ENCODE peak calls at places on chromosomes 5 and 9, in eight cellular contexts. One of them, this sample, is unnamed.

GRCh38 chr5:74035521-74035937 is 409.5 kb downstream of the ARHGEF28 start:
- DNase-seq in fibroblast of lung: peak
- DNase-seq in HFF-Myc: peak
- DNase-seq in cardiac muscle cell: peak
- DNase-seq in neural crest cell: no peak
- DNase-seq in nephron progenitor cell: peak
- DNase-seq in B cell: no peak
- DNase-seq in astrocyte: peak
- DNase-seq in this sample: peak

GRCh38 chr9:5336683-5337082 is 3.0 kb downstream of the RLN1 start:
- DNase-seq in fibroblast of lung: no peak
- DNase-seq in HFF-Myc: no peak
- DNase-seq in cardiac muscle cell: no peak
- DNase-seq in neural crest cell: no peak
- DNase-seq in nephron progenitor cell: no peak
- DNase-seq in B cell: peak
- DNase-seq in astrocyte: no peak
- DNase-seq in this sample: no peak

GRCh38 chr5:52007230-52007858 is 624.1 kb downstream of the ISL1 start:
- DNase-seq in fibroblast of lung: peak
- DNase-seq in HFF-Myc: peak
- DNase-seq in cardiac muscle cell: peak
- DNase-seq in neural crest cell: no peak
- DNase-seq in nephron progenitor cell: peak
- DNase-seq in B cell: no peak
- DNase-seq in astrocyte: peak
- DNase-seq in this sample: peak

GRCh38 chr9:37496020-37496419 is 10.3 kb downstream of the POLR1E start:
- DNase-seq in fibroblast of lung: no peak
- DNase-seq in HFF-Myc: no peak
- DNase-seq in cardiac muscle cell: no peak
- DNase-seq in neural crest cell: no peak
- DNase-seq in nephron progenitor cell: no peak
- DNase-seq in B cell: no peak
- DNase-seq in astrocyte: no peak
- DNase-seq in this sample: no peak

GRCh38 chr5:3209918-3210317 is 385.7 kb upstream of the IRX1 start:
- DNase-seq in fibroblast of lung: no peak
- DNase-seq in HFF-Myc: no peak
- DNase-seq in cardiac muscle cell: no peak
- DNase-seq in neural crest cell: no peak
- DNase-seq in nephron progenitor cell: no peak
- DNase-seq in B cell: no peak
- DNase-seq in astrocyte: no peak
- DNase-seq in this sample: no peak

GRCh38 chr5:61293051-61293450 is 39.0 kb upstream of the ZSWIM6 start:
- DNase-seq in fibroblast of lung: no peak
- DNase-seq in HFF-Myc: no peak
- DNase-seq in cardiac muscle cell: no peak
- DNase-seq in neural crest cell: no peak
- DNase-seq in nephron progenitor cell: no peak
- DNase-seq in B cell: no peak
- DNase-seq in astrocyte: no peak
- DNase-seq in this sample: peak

GRCh38 chr5:6043491-6044310 is 334.6 kb downstream of the MED10 start:
- DNase-seq in fibroblast of lung: no peak
- DNase-seq in HFF-Myc: no peak
- DNase-seq in cardiac muscle cell: no peak
- DNase-seq in neural crest cell: no peak
- DNase-seq in nephron progenitor cell: no peak
- DNase-seq in B cell: no peak
- DNase-seq in astrocyte: no peak
- DNase-seq in this sample: no peak

GRCh38 chr9:120416816-120417427 is 163.0 kb downstream of the CDK5RAP2 start:
- DNase-seq in fibroblast of lung: no peak
- DNase-seq in HFF-Myc: no peak
- DNase-seq in cardiac muscle cell: no peak
- DNase-seq in neural crest cell: no peak
- DNase-seq in nephron progenitor cell: no peak
- DNase-seq in B cell: no peak
- DNase-seq in astrocyte: no peak
- DNase-seq in this sample: no peak

GRCh38 chr5:122835681-122836080 is 9.7 kb upstream of the SNX24 start:
- DNase-seq in fibroblast of lung: no peak
- DNase-seq in HFF-Myc: no peak
- DNase-seq in cardiac muscle cell: no peak
- DNase-seq in neural crest cell: no peak
- DNase-seq in nephron progenitor cell: no peak
- DNase-seq in B cell: no peak
- DNase-seq in astrocyte: no peak
- DNase-seq in this sample: no peak

GRCh38 chr5:173451031-173451430 is 122.8 kb upstream of the STC2 start:
- DNase-seq in fibroblast of lung: no peak
- DNase-seq in HFF-Myc: no peak
- DNase-seq in cardiac muscle cell: peak
- DNase-seq in neural crest cell: no peak
- DNase-seq in nephron progenitor cell: peak
- DNase-seq in B cell: no peak
- DNase-seq in astrocyte: no peak
- DNase-seq in this sample: peak
- TF ChIP-seq CTCF in fibroblast of lung: peak
- TF ChIP-seq CTCF in HFF-Myc: peak
- TF ChIP-seq CTCF in cardiac muscle cell: peak
- TF ChIP-seq CTCF in neural crest cell: peak
- TF ChIP-seq CTCF in nephron progenitor cell: peak
- TF ChIP-seq CTCF in B cell: peak
- TF ChIP-seq CTCF in astrocyte: peak
- TF ChIP-seq CTCF in this sample: peak

GRCh38 chr9:94611638-94612068 is 18.0 kb upstream of the FBP2 start:
- DNase-seq in fibroblast of lung: no peak
- DNase-seq in HFF-Myc: no peak
- DNase-seq in cardiac muscle cell: no peak
- DNase-seq in neural crest cell: no peak
- DNase-seq in nephron progenitor cell: no peak
- DNase-seq in B cell: no peak
- DNase-seq in astrocyte: no peak
- DNase-seq in this sample: no peak

GRCh38 chr9:94612071-94612470 is 18.4 kb upstream of the FBP2 start:
- DNase-seq in fibroblast of lung: no peak
- DNase-seq in HFF-Myc: no peak
- DNase-seq in cardiac muscle cell: no peak
- DNase-seq in neural crest cell: no peak
- DNase-seq in nephron progenitor cell: no peak
- DNase-seq in B cell: no peak
- DNase-seq in astrocyte: no peak
- DNase-seq in this sample: no peak

GRCh38 chr9:94610181-94610591 is 16.6 kb upstream of the FBP2 start:
- DNase-seq in fibroblast of lung: no peak
- DNase-seq in HFF-Myc: no peak
- DNase-seq in cardiac muscle cell: peak
- DNase-seq in neural crest cell: no peak
- DNase-seq in nephron progenitor cell: no peak
- DNase-seq in B cell: no peak
- DNase-seq in astrocyte: no peak
- DNase-seq in this sample: no peak

GRCh38 chr9:94607340-94607695 is 13.7 kb upstream of the FBP2 start:
- DNase-seq in fibroblast of lung: no peak
- DNase-seq in HFF-Myc: no peak
- DNase-seq in cardiac muscle cell: no peak
- DNase-seq in neural crest cell: no peak
- DNase-seq in nephron progenitor cell: no peak
- DNase-seq in B cell: no peak
- DNase-seq in astrocyte: no peak
- DNase-seq in this sample: no peak

GRCh38 chr9:94613003-94613402 is 19.4 kb upstream of the FBP2 start:
- DNase-seq in fibroblast of lung: no peak
- DNase-seq in HFF-Myc: no peak
- DNase-seq in cardiac muscle cell: no peak
- DNase-seq in neural crest cell: no peak
- DNase-seq in nephron progenitor cell: no peak
- DNase-seq in B cell: no peak
- DNase-seq in astrocyte: no peak
- DNase-seq in this sample: no peak
- TF ChIP-seq CTCF in fibroblast of lung: no peak
- TF ChIP-seq CTCF in HFF-Myc: peak
- TF ChIP-seq CTCF in cardiac muscle cell: peak
- TF ChIP-seq CTCF in neural crest cell: no peak
- TF ChIP-seq CTCF in nephron progenitor cell: no peak
- TF ChIP-seq CTCF in B cell: no peak
- TF ChIP-seq CTCF in astrocyte: no peak
- TF ChIP-seq CTCF in this sample: no peak

DNA sequence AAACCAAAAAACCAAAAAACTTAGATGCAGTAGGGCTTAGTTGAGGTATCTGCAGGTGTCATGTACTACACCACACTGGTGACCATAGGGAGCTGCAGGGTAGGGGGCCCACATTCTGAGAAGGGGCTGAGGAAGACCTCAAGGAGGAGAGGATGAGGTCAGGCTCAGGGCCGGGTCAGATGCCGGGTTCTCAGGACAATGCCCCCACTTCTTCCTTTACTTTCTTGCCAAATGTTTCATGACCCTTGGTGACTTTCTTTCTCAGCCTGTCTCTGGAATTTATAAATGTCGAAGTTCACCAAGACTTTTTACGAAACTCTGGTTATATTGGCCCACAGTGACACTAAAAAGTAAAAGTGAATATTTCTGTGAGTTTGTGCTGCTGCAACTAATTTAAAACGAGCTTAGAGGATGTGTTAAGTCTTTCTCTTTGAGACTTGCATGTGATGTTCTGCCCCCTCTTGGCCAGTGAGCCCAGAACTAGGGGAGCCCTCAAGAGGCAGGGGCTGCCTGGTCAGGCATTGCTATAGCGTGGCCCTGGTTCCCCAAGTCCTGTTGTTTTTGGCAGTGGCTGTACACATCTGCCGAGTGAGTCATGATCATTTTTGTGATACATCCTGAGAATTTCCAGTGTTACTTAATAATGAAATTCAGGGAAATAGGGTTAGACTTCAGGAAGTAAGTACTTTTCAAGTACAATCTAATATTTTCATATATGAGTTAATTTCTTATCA is 11.2 kb downstream of the ACO1 start:
- DNase-seq in fibroblast of lung: peak
- DNase-seq in HFF-Myc: peak
- DNase-seq in cardiac muscle cell: peak
- DNase-seq in neural crest cell: no peak
- DNase-seq in nephron progenitor cell: no peak
- DNase-seq in B cell: no peak
- DNase-seq in astrocyte: peak
- DNase-seq in this sample: peak
- TF ChIP-seq CTCF in fibroblast of lung: peak
- TF ChIP-seq CTCF in HFF-Myc: peak
- TF ChIP-seq CTCF in cardiac muscle cell: peak
- TF ChIP-seq CTCF in neural crest cell: no peak
- TF ChIP-seq CTCF in nephron progenitor cell: no peak
- TF ChIP-seq CTCF in B cell: no peak
- TF ChIP-seq CTCF in astrocyte: peak
- TF ChIP-seq CTCF in this sample: no peak

DNA sequence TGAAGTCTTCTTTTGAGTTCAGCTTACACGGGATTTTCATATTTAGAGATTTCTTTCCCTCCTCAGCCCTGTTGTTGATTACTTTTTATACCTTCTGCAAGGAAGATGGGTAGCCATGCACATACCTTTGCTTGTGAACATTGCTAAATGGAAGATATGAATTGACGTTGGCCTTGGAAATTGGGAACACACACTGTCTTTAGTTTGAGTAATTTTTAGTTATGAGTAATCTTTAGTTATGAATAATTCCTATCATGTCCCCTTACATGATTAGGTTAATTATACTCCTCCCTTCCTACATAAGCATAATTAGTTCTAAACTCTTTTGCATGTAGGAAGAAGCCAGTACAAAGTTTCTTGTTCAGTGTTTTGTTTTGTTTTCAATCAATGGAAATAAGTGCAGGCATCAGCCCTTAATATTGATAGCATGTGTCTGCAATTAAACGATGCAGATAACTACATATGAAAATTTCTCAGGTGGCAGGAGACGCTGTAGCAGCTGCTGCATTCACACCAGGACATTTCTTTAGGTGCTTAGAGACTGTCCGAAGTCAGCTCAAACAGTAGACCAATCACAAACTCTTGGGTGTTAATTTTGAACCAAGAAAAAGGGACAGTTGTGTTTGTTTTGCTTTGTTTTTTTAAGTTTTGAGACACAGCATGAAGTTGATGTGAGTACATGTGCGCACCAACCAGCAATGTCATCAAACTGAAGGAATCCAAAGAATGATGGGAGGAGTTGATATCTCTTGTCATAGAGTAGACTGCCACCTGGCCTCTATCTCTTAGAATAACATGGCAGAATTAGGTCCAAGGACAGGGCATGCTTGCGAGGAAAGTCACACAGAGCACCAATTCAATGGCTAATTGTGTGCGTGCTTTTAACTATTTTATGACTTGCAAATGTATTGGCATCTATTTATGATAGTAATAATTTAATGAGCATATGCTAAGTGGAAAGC is 51.4 kb downstream of the SMARCA2 start:
- DNase-seq in fibroblast of lung: peak
- DNase-seq in HFF-Myc: no peak
- DNase-seq in cardiac muscle cell: peak
- DNase-seq in neural crest cell: no peak
- DNase-seq in nephron progenitor cell: no peak
- DNase-seq in B cell: peak
- DNase-seq in astrocyte: peak
- DNase-seq in this sample: peak
- TF ChIP-seq CTCF in fibroblast of lung: no peak
- TF ChIP-seq CTCF in HFF-Myc: peak
- TF ChIP-seq CTCF in cardiac muscle cell: no peak
- TF ChIP-seq CTCF in neural crest cell: no peak
- TF ChIP-seq CTCF in nephron progenitor cell: no peak
- TF ChIP-seq CTCF in B cell: peak
- TF ChIP-seq CTCF in astrocyte: peak
- TF ChIP-seq CTCF in this sample: peak

GRCh38 chr9:95736370-95736769 is 139.1 kb upstream of the ERCC6L2 start:
- DNase-seq in fibroblast of lung: no peak
- DNase-seq in HFF-Myc: no peak
- DNase-seq in cardiac muscle cell: peak
- DNase-seq in neural crest cell: no peak
- DNase-seq in nephron progenitor cell: no peak
- DNase-seq in B cell: no peak
- DNase-seq in astrocyte: no peak
- DNase-seq in this sample: no peak
- TF ChIP-seq CTCF in fibroblast of lung: no peak
- TF ChIP-seq CTCF in HFF-Myc: peak
- TF ChIP-seq CTCF in cardiac muscle cell: peak
- TF ChIP-seq CTCF in neural crest cell: peak
- TF ChIP-seq CTCF in nephron progenitor cell: peak
- TF ChIP-seq CTCF in B cell: no peak
- TF ChIP-seq CTCF in astrocyte: peak
- TF ChIP-seq CTCF in this sample: peak

DNA sequence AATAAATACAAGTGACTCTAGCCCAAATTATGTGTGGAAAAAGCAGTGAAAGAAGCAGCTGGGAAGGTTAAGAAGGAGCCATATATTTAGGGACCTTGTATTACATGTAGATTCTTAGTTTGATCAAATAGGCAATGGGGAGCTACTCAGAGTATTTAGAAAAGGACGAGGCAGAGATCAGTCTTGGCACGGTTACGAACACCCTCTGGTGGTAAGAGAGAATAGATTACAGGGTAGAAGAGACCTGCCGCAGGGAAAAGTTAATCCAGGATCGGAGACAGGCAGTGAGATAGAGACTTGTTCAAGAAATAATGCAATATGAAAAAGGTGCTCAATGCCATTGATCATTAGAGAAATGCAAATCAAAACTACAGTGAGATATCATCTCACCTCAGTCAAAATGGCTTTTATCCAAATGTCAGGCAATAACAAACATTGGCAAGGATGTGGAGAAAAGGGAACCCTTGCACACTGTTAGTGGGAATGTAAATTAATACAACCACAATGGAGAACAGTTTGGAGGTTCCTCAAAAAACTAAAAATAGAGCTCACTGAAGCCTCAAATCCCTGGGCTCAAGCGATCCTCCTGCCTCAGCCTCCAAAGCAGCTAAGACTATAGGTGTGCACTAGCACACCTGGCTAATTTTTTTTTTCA is 12.0 kb downstream of the INIP start:
- DNase-seq in fibroblast of lung: peak
- DNase-seq in HFF-Myc: peak
- DNase-seq in cardiac muscle cell: peak
- DNase-seq in neural crest cell: peak
- DNase-seq in nephron progenitor cell: peak
- DNase-seq in B cell: no peak
- DNase-seq in astrocyte: peak
- DNase-seq in this sample: peak
- TF ChIP-seq CTCF in fibroblast of lung: peak
- TF ChIP-seq CTCF in HFF-Myc: peak
- TF ChIP-seq CTCF in cardiac muscle cell: peak
- TF ChIP-seq CTCF in neural crest cell: peak
- TF ChIP-seq CTCF in nephron progenitor cell: peak
- TF ChIP-seq CTCF in B cell: no peak
- TF ChIP-seq CTCF in astrocyte: peak
- TF ChIP-seq CTCF in this sample: peak